ENCODE peak calls at places on chromosomes 3 and 15, in six cellular contexts. J, P, E, H, B and O are unnamed samples.

GRCh38 chr3:46399557-46399956 is 7.3 kb downstream of the CCR5AS start:
- DNase-seq in J (no peak), P (no peak), E (no peak), H (no peak), B (no peak), O (no peak)

GRCh38 chr3:153182894-153183293 is 20.9 kb downstream of the RAP2B start:
- DNase-seq in J (no peak), P (no peak), E (no peak), H (no peak), B (no peak), O (no peak)

GRCh38 chr15:99486371-99487336 is 79.1 kb upstream of the MEF2A start:
- DNase-seq in J (peak; percentile 61), P (peak; percentile 79), E (peak; percentile 55), H (peak; percentile 46), B (peak; percentile 93), O (peak; percentile 76)

GRCh38 chr3:14352002-14352627 is 50.3 kb upstream of the SLC6A6 start:
- DNase-seq in J (no peak), P (no peak), E (peak; percentile 80), H (no peak), B (no peak), O (no peak)

GRCh38 chr3:73586190-73586589 is 38.6 kb downstream of the PDZRN3 start:
- DNase-seq in J (no peak), P (no peak), E (no peak), H (no peak), B (no peak), O (no peak)

GRCh38 chr15:68256675-68257450 is 20.7 kb upstream of the FEM1B start:
- DNase-seq in J (peak; percentile 89), P (peak; percentile 83), E (peak; percentile 90), H (peak; percentile 92), B (peak; percentile 94), O (peak; percentile 94)

GRCh38 chr15:39934415-39935044 is 615 bp downstream of the EIF2AK4 start:
- DNase-seq in J (no peak), P (no peak), E (no peak), H (no peak), B (no peak), O (no peak)

GRCh38 chr3:174146008-174146407 is 713.1 kb upstream of the NAALADL2 start:
- DNase-seq in J (no peak), P (no peak), E (no peak), H (no peak), B (no peak), O (no peak)

GRCh38 chr3:135159848-135160247 is 364.8 kb downstream of the EPHB1 start:
- DNase-seq in J (no peak), P (no peak), E (no peak), H (no peak), B (no peak), O (no peak)

GRCh38 chr15:48722764-48723661 is 77.5 kb upstream of the FBN1 start:
- DNase-seq in J (no peak), P (no peak), E (peak; percentile 79), H (no peak), B (no peak), O (no peak)

GRCh38 chr3:132843851-132844565 is 121.8 kb upstream of the NPHP3 start:
- DNase-seq in J (no peak), P (no peak), E (no peak), H (no peak), B (no peak), O (no peak)

GRCh38 chr3:163671201-163671600 is 1407.1 kb downstream of the SI start:
- DNase-seq in J (no peak), P (no peak), E (peak; percentile 23), H (no peak), B (no peak), O (no peak)

GRCh38 chr3:97914390-97914789 is 57.8 kb downstream of the RIOX2 start:
- DNase-seq in J (no peak), P (no peak), E (peak; percentile 17), H (no peak), B (no peak), O (no peak)

GRCh38 chr3:185939721-185940120 is 1.9 kb upstream of the TRA2B start:
- DNase-seq in J (no peak), P (no peak), E (no peak), H (no peak), B (no peak), O (no peak)

GRCh38 chr3:156727519-156728205 is 53.3 kb downstream of the TIPARP start:
- DNase-seq in J (no peak), P (no peak), E (no peak), H (no peak), B (no peak), O (no peak)

GRCh38 chr3:42934910-42935309 is 29.0 kb downstream of the ZNF662 start:
- DNase-seq in J (no peak), P (no peak), E (no peak), H (no peak), B (no peak), O (no peak)

GRCh38 chr3:55165278-55165677 is 237.4 kb upstream of the LRTM1 start:
- DNase-seq in J (no peak), P (no peak), E (no peak), H (no peak), B (no peak), O (no peak)

GRCh38 chr3:184399410-184399809 is 19.6 kb downstream of the CHRD start:
- DNase-seq in J (no peak), P (peak; percentile 40), E (peak; percentile 42), H (no peak), B (no peak), O (no peak)

GRCh38 chr3:16362781-16363180 is 97.8 kb downstream of the OXNAD1 start:
- DNase-seq in J (no peak), P (no peak), E (no peak), H (no peak), B (no peak), O (no peak)

GRCh38 chr15:77484994-77485393 is 64.3 kb downstream of the HMG20A start:
- DNase-seq in J (no peak), P (no peak), E (no peak), H (no peak), B (no peak), O (no peak)

GRCh38 chr3:52743721-52744120 is 27.0 kb downstream of the NEK4 start:
- DNase-seq in J (no peak), P (no peak), E (no peak), H (no peak), B (no peak), O (no peak)

GRCh38 chr3:50502584-50503423 is 630 bp downstream of the CACNA2D2 start:
- DNase-seq in J (no peak), P (no peak), E (no peak), H (no peak), B (no peak), O (no peak)

GRCh38 chr3:148090156-148090555 is 607.5 kb upstream of the AGTR1 start:
- DNase-seq in J (no peak), P (no peak), E (no peak), H (no peak), B (no peak), O (no peak)

GRCh38 chr3:43953814-43954241 is 263.1 kb downstream of the ABHD5 start:
- DNase-seq in J (no peak), P (no peak), E (peak; percentile 14), H (no peak), B (no peak), O (no peak)

GRCh38 chr15:59424626-59425025 is 13.4 kb upstream of the FAM81A start:
- DNase-seq in J (no peak), P (no peak), E (no peak), H (no peak), B (no peak), O (no peak)

GRCh38 chr3:124260206-124260915 is 268.4 kb upstream of the ROPN1 start:
- DNase-seq in J (no peak), P (peak; percentile 24), E (peak; percentile 27), H (no peak), B (peak; percentile 60), O (no peak)

GRCh38 chr15:41559239-41559488 is 152 bp downstream of the TYRO3 start:
- DNase-seq in J (no peak), P (no peak), E (no peak), H (no peak), B (no peak), O (no peak)

GRCh38 chr15:41557673-41558399 is 1.2 kb upstream of the TYRO3 start:
- DNase-seq in J (peak; percentile 60), P (peak; percentile 70), E (peak; percentile 57), H (peak; percentile 28), B (peak; percentile 83), O (no peak)

GRCh38 chr15:41559489-41560177 is 621 bp downstream of the TYRO3 start:
- DNase-seq in J (no peak), P (peak; percentile 41), E (no peak), H (peak; percentile 17), B (no peak), O (no peak)

GRCh38 chr15:41556657-41557056 is 2.4 kb upstream of the TYRO3 start:
- DNase-seq in J (no peak), P (no peak), E (no peak), H (no peak), B (no peak), O (no peak)

DNA sequence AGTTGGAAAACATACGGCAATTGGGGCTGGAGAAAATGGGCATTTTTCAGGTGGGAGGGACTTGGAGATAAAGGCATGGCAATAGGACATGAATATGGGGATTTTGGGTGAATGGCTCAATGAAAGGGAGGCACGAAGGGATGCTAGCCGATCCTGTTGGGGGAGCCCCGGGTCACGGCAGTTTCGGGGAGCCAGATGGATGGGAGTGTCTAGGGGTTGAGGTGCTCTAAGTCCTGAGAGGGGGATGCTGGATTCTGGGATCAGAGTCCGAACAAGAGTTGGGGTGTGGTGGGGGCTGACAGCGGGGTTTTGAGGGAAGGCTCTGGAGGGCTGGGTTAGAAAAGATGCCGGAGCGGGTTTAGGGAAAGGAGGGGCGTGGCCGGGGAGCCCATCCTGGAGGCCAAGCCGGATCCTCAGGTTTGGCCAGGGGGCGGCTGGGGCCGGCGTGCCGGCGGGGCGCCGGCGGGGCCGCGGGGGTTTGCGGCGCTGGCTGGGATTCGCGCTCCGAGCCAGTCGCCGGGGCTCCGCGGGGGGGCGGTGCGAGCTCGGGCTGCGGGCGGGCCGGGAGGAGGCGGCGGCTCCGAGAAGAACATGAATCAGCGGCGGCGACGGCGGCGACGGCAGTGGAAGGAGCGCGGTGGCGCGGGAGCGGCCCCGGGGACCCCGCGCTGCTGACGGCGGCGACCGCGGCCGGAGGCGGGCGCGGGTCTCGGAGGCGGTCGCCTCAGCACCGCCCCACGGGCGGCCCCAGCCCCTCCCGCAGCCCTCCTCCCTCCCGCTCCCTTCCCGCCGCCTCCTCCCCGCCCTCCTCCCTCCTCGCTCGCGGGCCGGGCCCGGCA is at the start of gene TYRO3:
- DNase-seq in J (peak; percentile 66), P (peak; percentile 63), E (no peak), H (no peak), B (peak; percentile 82), O (no peak)
- H3K4me1 ChIP-seq in J (peaks cover 14% of the 10 kb centered on the region), P (peaks cover 25% of the 10 kb centered on the region), E (peaks cover 10% of the 10 kb centered on the region), H (peaks cover 6% of the 10 kb centered on the region), B (peaks cover 10% of the 10 kb centered on the region), O (no peaks in the 10 kb centered on the region)

GRCh38 chr15:74580538-74581350 is 34.9 kb upstream of the CLK3 start:
- DNase-seq in J (no peak), P (no peak), E (no peak), H (no peak), B (no peak), O (no peak)
- TF ChIP-seq POLR2A in J (no peak), P (no peak), E (no peak), H (no peak), B (no peak), O (no peak)

GRCh38 chr3:69288161-69288895 is 97.6 kb downstream of the FRMD4B start:
- DNase-seq in J (no peak), P (no peak), E (no peak), H (no peak), B (no peak), O (no peak)
- H3K4me3 ChIP-seq in J (no peak overlapping the region), P (no peak overlapping the region), E (no peak overlapping the region), H (no peak overlapping the region), B (no peak overlapping the region), O (no peak overlapping the region)

GRCh38 chr15:92845109-92845508 is 55.0 kb upstream of the CHD2 start:
- DNase-seq in J (no peak), P (no peak), E (peak; percentile 72), H (no peak), B (no peak), O (no peak)
- H3K4me1 ChIP-seq in J (peaks cover 18% of the 10 kb centered on the region), P (peaks cover 24% of the 10 kb centered on the region), E (peaks cover 23% of the 10 kb centered on the region), H (no peaks in the 10 kb centered on the region), B (no peaks in the 10 kb centered on the region), O (no peaks in the 10 kb centered on the region)